ENCODE peak calls at places on chromosomes 7 and 10, in ten cellular contexts. F, R, H, U, I, W, C, B, V and J are unnamed samples.

GRCh38 chr7:73871163-73872011 is 10.4 kb downstream of the TMEM270 start:
- DNase-seq in U (no peak), C (no peak), H (no peak), V (peak), B (no peak), W (no peak), R (no peak), I (no peak), F (no peak), J (no peak)

GRCh38 chr7:40761757-40762342 is 627.0 kb downstream of the SUGCT start:
- DNase-seq in U (no peak), W (no peak), V (no peak), F (no peak), H (no peak), R (no peak), C (no peak), B (no peak), I (no peak), J (no peak)

GRCh38 chr10:24894309-24894708 is 58.1 kb downstream of the PRTFDC1 start:
- DNase-seq in H (no peak), F (no peak), C (peak), W (peak), R (no peak), B (no peak), I (no peak), V (no peak), U (no peak), J (no peak)

GRCh38 chr10:106424076-106424475 is 740.4 kb downstream of the SORCS1 start:
- DNase-seq in B (no peak), V (no peak), W (no peak), F (no peak), R (no peak), I (no peak), H (peak), C (peak), U (no peak), J (no peak)

GRCh38 chr10:124486635-124487034 is 25.0 kb downstream of the LHPP start:
- DNase-seq in U (no peak), B (no peak), H (no peak), F (no peak), I (no peak), V (no peak), C (no peak), W (no peak), R (no peak), J (no peak)

GRCh38 chr7:26553582-26553981 is 261.9 kb downstream of the SNX10 start:
- DNase-seq in U (no peak), I (no peak), W (no peak), B (no peak), H (no peak), F (no peak), C (no peak), V (no peak), R (no peak), J (no peak)

GRCh38 chr10:114363745-114364460 is 40.4 kb downstream of the AFAP1L2 start:
- DNase-seq in R (no peak), V (no peak), I (no peak), H (no peak), F (no peak), U (no peak), B (no peak), W (no peak), C (no peak), J (no peak)

GRCh38 chr7:65731562-65732035 is 141.3 kb upstream of the VKORC1L1 start:
- DNase-seq in F (no peak), R (no peak), C (no peak), I (peak), B (no peak), H (no peak), W (peak), U (no peak), V (peak), J (no peak)

GRCh38 chr7:107372298-107372697 is 97.6 kb upstream of the GPR22 start:
- DNase-seq in I (no peak), U (no peak), F (no peak), C (no peak), R (no peak), H (peak), B (no peak), W (no peak), V (no peak), J (no peak)

GRCh38 chr10:3363316-3364070 is 190.9 kb upstream of the PITRM1 start:
- DNase-seq in F (no peak), B (no peak), H (no peak), V (no peak), U (no peak), C (peak), R (no peak), I (no peak), W (no peak), J (no peak)

GRCh38 chr10:112774808-112775207 is 175.2 kb upstream of the TCF7L2 start:
- DNase-seq in W (no peak), R (no peak), V (no peak), H (no peak), F (no peak), I (no peak), U (no peak), C (no peak), B (no peak), J (no peak)

GRCh38 chr10:116756277-116756676 is 13.9 kb upstream of the HSPA12A start:
- DNase-seq in F (no peak), W (no peak), V (no peak), B (no peak), I (no peak), C (no peak), R (no peak), H (no peak), U (peak), J (no peak)

GRCh38 chr7:18064242-18064838 is 36.7 kb upstream of the PRPS1L1 start:
- DNase-seq in C (no peak), W (peak), B (peak), R (no peak), U (no peak), V (no peak), I (no peak), H (peak), F (no peak), J (no peak)

GRCh38 chr7:24980695-24981543 is 941 bp upstream of the OSBPL3 start:
- DNase-seq in V (no peak), R (no peak), F (peak), W (peak), H (peak), C (no peak), B (peak), U (peak), I (peak), J (peak)

GRCh38 chr7:96778263-96778662 is 68.6 kb upstream of the SEM1 start:
- DNase-seq in U (no peak), I (no peak), V (no peak), C (no peak), F (no peak), B (no peak), H (peak), W (peak), R (no peak), J (no peak)
- TF ChIP-seq CTCF in U (no peak), I (no peak), V (no peak), C (no peak), F (no peak), B (no peak), H (peak), W (peak), R (no peak), J (no peak)

DNA sequence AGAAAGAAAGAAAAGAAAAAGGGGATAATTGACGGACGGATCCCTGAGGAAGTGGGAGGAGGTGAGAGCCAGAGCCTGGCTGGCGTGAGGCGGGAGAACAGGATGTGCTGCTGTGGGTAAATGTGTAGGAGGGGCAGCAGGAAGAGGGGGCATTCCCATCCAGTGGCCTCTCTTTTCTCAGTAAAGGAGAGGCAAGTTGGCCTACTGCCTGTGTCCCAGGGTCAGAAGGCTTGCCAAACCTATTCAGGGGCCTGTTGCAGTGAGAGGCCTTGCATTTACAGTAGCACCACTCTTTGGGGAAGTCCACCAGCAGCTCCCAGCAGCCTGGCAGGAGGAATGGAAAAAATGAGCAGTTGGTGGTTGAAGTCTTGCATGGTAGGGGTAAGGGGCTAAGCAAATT is 26.6 kb upstream of the ASCC1 start:
- DNase-seq in V (peak), R (peak), W (peak), I (peak), B (peak), F (no peak), U (peak), H (no peak), C (no peak), J (no peak)
- H3K27ac ChIP-seq in V (no peak), R (peak), W (no peak), I (peak), B (peak), F (peak), U (peak), H (no peak), C (no peak), J (no peak)

GRCh38 chr10:230758-231157 is 95.5 kb downstream of the ZMYND11 start:
- DNase-seq in R (no peak), H (peak), B (no peak), C (no peak), F (no peak), I (no peak), U (no peak), W (no peak), V (no peak), J (no peak)
- TF ChIP-seq CTCF in R (no peak), H (peak), B (no peak), C (peak), F (peak), I (peak), U (no peak), W (peak), V (no peak), J (peak)

DNA sequence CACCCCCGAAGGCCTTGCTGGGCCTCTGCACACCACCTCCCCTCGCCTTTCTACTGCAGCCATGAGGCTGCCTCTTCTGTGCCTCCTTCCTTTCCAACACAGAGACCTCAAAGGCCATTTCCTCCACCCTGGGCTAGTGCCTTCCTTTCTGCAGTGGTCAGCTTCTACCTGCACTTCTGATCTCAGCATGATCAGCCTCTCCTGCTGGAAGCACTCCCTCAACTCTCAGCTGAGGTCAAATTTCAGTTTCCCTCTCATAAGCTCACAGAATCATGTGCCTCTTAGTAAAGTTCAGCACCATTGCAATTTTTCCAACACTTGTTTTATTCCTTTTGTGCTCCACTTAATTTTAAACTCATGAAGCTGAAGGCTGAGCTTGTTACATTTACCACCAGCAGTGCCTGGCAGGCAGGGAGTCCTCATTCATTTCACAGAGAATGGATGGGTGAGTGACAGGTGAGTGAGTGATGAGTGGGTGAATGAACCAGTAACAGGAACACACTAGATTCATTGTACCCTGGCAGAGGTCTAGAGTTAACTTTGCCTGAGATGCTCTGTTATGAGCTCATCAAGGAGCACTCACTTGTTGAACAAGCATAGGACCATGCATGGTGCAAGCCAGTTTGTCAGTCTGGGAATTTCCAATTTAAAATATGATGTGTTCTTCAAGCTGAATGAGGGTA is 124.0 kb upstream of the PRSS58 start:
- DNase-seq in R (no peak), F (no peak), C (no peak), I (no peak), B (no peak), W (no peak), V (no peak), H (peak), U (no peak), J (no peak)
- H3K27ac ChIP-seq in R (no peak), F (no peak), C (no peak), I (no peak), B (no peak), W (no peak), V (no peak), H (peak), U (no peak), J (no peak)

DNA sequence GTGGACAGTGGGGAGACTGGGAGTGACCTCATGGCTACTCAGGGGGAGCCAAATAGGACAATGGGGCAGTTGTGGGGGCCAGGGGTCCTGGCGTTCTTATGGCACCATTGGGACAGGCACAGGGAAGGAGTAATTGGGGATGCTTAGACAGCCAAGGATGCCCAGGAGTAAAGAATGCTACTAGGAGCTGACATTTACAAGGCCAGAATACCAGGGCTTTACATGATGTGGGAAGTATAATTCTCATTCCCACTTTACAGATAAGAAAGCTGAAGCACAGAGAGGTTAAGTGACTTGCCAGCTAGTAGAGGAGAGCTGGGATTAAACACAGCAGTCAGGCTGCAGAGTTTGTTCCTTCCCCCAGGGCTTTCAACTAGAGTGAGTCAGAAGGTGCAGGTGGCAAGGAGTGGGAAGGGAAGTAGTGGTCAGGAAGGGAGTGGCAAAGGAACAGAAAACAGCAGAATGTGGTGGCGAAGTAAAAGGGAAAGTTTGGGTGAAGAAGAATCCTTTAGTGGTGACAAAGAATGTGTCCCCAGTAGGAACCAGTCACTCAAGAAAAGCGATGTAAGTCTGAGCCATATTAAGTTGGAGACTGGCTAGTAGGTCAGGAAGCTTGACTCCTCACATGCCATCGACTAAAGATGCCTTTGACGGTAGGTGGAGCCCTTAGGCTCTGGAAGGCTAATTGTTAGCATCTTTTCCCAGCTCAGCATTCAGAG is 32.8 kb downstream of the CPVL start:
- DNase-seq in H (peak), C (no peak), R (no peak), B (no peak), U (no peak), V (no peak), W (peak), I (no peak), F (peak), J (no peak)
- TF ChIP-seq CTCF in H (peak), C (no peak), R (no peak), B (no peak), U (no peak), V (peak), W (peak), I (peak), F (peak), J (no peak)

GRCh38 chr10:11679946-11680345 is 62.2 kb upstream of the ECHDC3 start:
- DNase-seq in H (no peak), C (no peak), W (no peak), F (no peak), U (no peak), V (no peak), B (no peak), I (no peak), R (no peak), J (no peak)
- H3K27ac ChIP-seq in H (no peak), C (no peak), W (no peak), F (no peak), U (no peak), V (no peak), B (no peak), I (no peak), R (no peak), J (no peak)

GRCh38 chr10:123157210-123157609 is 3.0 kb downstream of the BUB3 start:
- DNase-seq in H (peak), C (peak), I (no peak), W (no peak), R (no peak), U (no peak), V (no peak), F (no peak), B (no peak), J (no peak)

GRCh38 chr10:123154943-123155505 is 822 bp downstream of the BUB3 start:
- DNase-seq in W (peak), H (peak), B (no peak), V (no peak), U (no peak), F (peak), C (no peak), R (peak), I (peak), J (no peak)

GRCh38 chr10:123156091-123156490 is 1.9 kb downstream of the BUB3 start:
- DNase-seq in F (no peak), C (no peak), U (no peak), W (no peak), V (no peak), R (no peak), B (no peak), H (peak), I (no peak), J (no peak)

GRCh38 chr10:123153486-123154091 is 613 bp upstream of the BUB3 start:
- DNase-seq in V (no peak), B (no peak), C (no peak), I (no peak), W (no peak), H (no peak), F (no peak), R (no peak), U (no peak), J (no peak)

DNA sequence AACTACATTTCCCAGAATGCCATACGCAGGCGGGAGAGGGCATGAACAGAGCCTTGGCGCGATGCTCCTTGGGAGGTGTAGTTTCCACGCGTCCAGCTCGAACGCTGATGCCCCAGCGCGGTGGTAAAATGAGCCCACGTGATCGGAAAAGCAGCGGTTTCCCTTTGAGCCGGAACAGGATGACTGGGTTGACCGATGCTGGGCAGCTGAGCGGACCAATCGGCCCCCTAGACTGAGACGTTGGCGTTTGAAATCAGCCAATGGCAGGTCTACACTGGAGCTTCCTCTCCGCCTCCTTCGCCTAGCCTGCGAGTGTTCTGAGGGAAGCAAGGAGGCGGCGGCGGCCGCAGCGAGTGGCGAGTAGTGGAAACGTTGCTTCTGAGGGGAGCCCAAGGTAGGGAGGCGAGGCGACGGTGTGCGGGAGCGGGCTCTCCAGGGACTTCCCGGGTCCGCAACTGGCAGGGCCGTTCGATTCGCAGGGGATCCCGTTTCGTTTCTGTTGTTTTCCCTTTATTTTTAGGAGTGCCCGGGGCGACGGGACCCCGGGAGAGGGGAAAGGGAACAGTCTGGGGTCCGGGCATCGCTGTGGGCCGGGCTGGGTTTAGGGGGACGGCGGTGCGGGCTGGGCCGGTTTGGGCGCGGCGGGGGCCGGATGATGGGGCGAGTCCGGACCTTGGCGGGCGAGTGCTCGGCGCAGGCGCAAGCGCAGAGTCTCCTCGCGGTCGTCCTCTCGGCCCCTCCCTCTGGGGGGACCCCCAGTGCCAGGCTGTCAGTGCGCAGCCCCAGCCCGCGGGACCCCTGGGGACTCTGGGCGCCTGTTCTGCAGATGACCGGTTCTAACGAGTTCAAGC is at the start of gene BUB3:
- DNase-seq in I (peak), R (peak), W (peak), H (peak), C (peak), V (peak), F (peak), B (peak), U (peak), J (peak)
- TF ChIP-seq CTCF in I (no peak), R (no peak), W (peak), H (no peak), C (peak), V (no peak), F (no peak), B (peak), U (peak), J (no peak)

GRCh38 chr10:90964781-90965462 is 44.0 kb upstream of the ANKRD1 start:
- DNase-seq in I (no peak), F (no peak), V (no peak), C (no peak), H (no peak), W (no peak), U (no peak), R (no peak), B (peak), J (no peak)

GRCh38 chr10:90960355-90960814 is 39.5 kb upstream of the ANKRD1 start:
- DNase-seq in R (no peak), U (no peak), V (no peak), F (peak), W (no peak), B (no peak), C (peak), I (no peak), H (peak), J (no peak)

GRCh38 chr10:90963331-90963730 is 42.4 kb upstream of the ANKRD1 start:
- DNase-seq in F (no peak), W (no peak), R (no peak), I (no peak), C (no peak), V (no peak), U (no peak), B (no peak), H (no peak), J (no peak)

GRCh38 chr10:90958781-90959180 is 37.9 kb upstream of the ANKRD1 start:
- DNase-seq in W (no peak), B (no peak), C (no peak), F (no peak), V (no peak), I (no peak), H (peak), U (no peak), R (no peak), J (no peak)

GRCh38 chr10:90959826-90960225 is 38.9 kb upstream of the ANKRD1 start:
- DNase-seq in U (no peak), B (no peak), V (no peak), C (no peak), W (no peak), I (no peak), R (no peak), F (no peak), H (no peak), J (no peak)
- H3K27ac ChIP-seq in U (peak), B (no peak), V (no peak), C (no peak), W (no peak), I (no peak), R (peak), F (no peak), H (peak), J (no peak)

GRCh38 chr7:30074422-30075030 is 46.3 kb downstream of the PLEKHA8 start:
- DNase-seq in F (peak), H (peak), W (no peak), C (no peak), V (no peak), B (no peak), U (no peak), I (no peak), R (no peak), J (no peak)
- TF ChIP-seq CTCF in F (peak), H (peak), W (peak), C (peak), V (no peak), B (peak), U (peak), I (peak), R (no peak), J (peak)

GRCh38 chr10:52319926-52320325 is 5.8 kb downstream of the DKK1 start:
- DNase-seq in R (no peak), U (no peak), H (peak), B (no peak), I (no peak), V (no peak), F (no peak), W (no peak), C (no peak), J (no peak)
- H3K27ac ChIP-seq in R (no peak), U (no peak), H (peak), B (no peak), I (no peak), V (no peak), F (peak), W (no peak), C (no peak), J (no peak)